ENCODE peak calls at places on chromosomes 3 and 15, in six cellular contexts. One of them, this sample, is unnamed. For H3K9me3 and H3K4me1, the result is how much of the 10 kb centered on the place peaks cover.

GRCh38 chr3:78497025-78497424 is 1270.8 kb downstream of the ROBO1 start:
- DNase-seq in K562: no peak
- DNase-seq in IMR-90: no peak
- DNase-seq in CD8-positive, alpha-beta memory T cell: no peak
- DNase-seq in stomach: no peak
- DNase-seq in fibroblast of lung: no peak
- DNase-seq in this sample: no peak

GRCh38 chr3:133833880-133834620 is 28.4 kb downstream of the SRPRB start:
- DNase-seq in K562: peak
- DNase-seq in stomach: no peak
- DNase-seq in IMR-90: no peak
- DNase-seq in CD8-positive, alpha-beta memory T cell: no peak
- DNase-seq in fibroblast of lung: no peak
- DNase-seq in this sample: no peak

GRCh38 chr15:60585743-60586708 is 107.1 kb upstream of the ICE2 start:
- DNase-seq in stomach: peak
- DNase-seq in K562: peak
- DNase-seq in fibroblast of lung: peak
- DNase-seq in CD8-positive, alpha-beta memory T cell: peak
- DNase-seq in IMR-90: peak
- DNase-seq in this sample: peak

GRCh38 chr3:63437858-63438257 is 159.8 kb downstream of the SYNPR start:
- DNase-seq in CD8-positive, alpha-beta memory T cell: no peak
- DNase-seq in K562: no peak
- DNase-seq in stomach: no peak
- DNase-seq in fibroblast of lung: no peak
- DNase-seq in IMR-90: no peak
- DNase-seq in this sample: no peak

GRCh38 chr3:188165596-188165995 is 11.6 kb downstream of the LPP start:
- DNase-seq in K562: no peak
- DNase-seq in fibroblast of lung: no peak
- DNase-seq in stomach: no peak
- DNase-seq in IMR-90: peak
- DNase-seq in CD8-positive, alpha-beta memory T cell: no peak
- DNase-seq in this sample: no peak

GRCh38 chr15:23472678-23473077 is 25.6 kb upstream of the GOLGA6L2 start:
- DNase-seq in fibroblast of lung: no peak
- DNase-seq in K562: no peak
- DNase-seq in IMR-90: no peak
- DNase-seq in CD8-positive, alpha-beta memory T cell: no peak
- DNase-seq in stomach: no peak
- DNase-seq in this sample: no peak

GRCh38 chr3:133301194-133301593 is 98.7 kb upstream of the BFSP2 start:
- DNase-seq in stomach: no peak
- DNase-seq in IMR-90: peak
- DNase-seq in fibroblast of lung: peak
- DNase-seq in K562: no peak
- DNase-seq in CD8-positive, alpha-beta memory T cell: no peak
- DNase-seq in this sample: no peak

GRCh38 chr3:195133462-195133861 is 137.5 kb downstream of the XXYLT1 start:
- DNase-seq in fibroblast of lung: peak
- DNase-seq in IMR-90: peak
- DNase-seq in CD8-positive, alpha-beta memory T cell: no peak
- DNase-seq in stomach: no peak
- DNase-seq in K562: no peak
- DNase-seq in this sample: peak

GRCh38 chr15:84151205-84151931 is 84.2 kb upstream of the GOLGA6L4 start:
- DNase-seq in CD8-positive, alpha-beta memory T cell: no peak
- DNase-seq in stomach: no peak
- DNase-seq in fibroblast of lung: no peak
- DNase-seq in K562: no peak
- DNase-seq in IMR-90: no peak
- DNase-seq in this sample: no peak

GRCh38 chr3:184526158-184526483 is 35.5 kb upstream of the EPHB3 start:
- DNase-seq in CD8-positive, alpha-beta memory T cell: no peak
- DNase-seq in IMR-90: no peak
- DNase-seq in stomach: no peak
- DNase-seq in K562: no peak
- DNase-seq in fibroblast of lung: no peak
- DNase-seq in this sample: no peak

GRCh38 chr3:42123012-42123581 is 31.9 kb downstream of the TRAK1 start:
- DNase-seq in fibroblast of lung: no peak
- DNase-seq in IMR-90: peak
- DNase-seq in K562: no peak
- DNase-seq in stomach: no peak
- DNase-seq in CD8-positive, alpha-beta memory T cell: no peak
- DNase-seq in this sample: no peak

GRCh38 chr3:42127226-42127625 is 36.1 kb downstream of the TRAK1 start:
- DNase-seq in CD8-positive, alpha-beta memory T cell: no peak
- DNase-seq in fibroblast of lung: no peak
- DNase-seq in IMR-90: no peak
- DNase-seq in stomach: no peak
- DNase-seq in K562: no peak
- DNase-seq in this sample: no peak

GRCh38 chr3:42122261-42123011 is 31.3 kb downstream of the TRAK1 start:
- DNase-seq in IMR-90: no peak
- DNase-seq in K562: no peak
- DNase-seq in fibroblast of lung: no peak
- DNase-seq in stomach: no peak
- DNase-seq in CD8-positive, alpha-beta memory T cell: no peak
- DNase-seq in this sample: no peak

GRCh38 chr3:42120866-42121265 is 29.7 kb downstream of the TRAK1 start:
- DNase-seq in IMR-90: peak
- DNase-seq in fibroblast of lung: no peak
- DNase-seq in stomach: no peak
- DNase-seq in CD8-positive, alpha-beta memory T cell: no peak
- DNase-seq in K562: no peak
- DNase-seq in this sample: no peak

GRCh38 chr3:42123824-42124500 is 32.8 kb downstream of the TRAK1 start:
- DNase-seq in K562: no peak
- DNase-seq in stomach: no peak
- DNase-seq in fibroblast of lung: no peak
- DNase-seq in IMR-90: no peak
- DNase-seq in CD8-positive, alpha-beta memory T cell: no peak
- DNase-seq in this sample: no peak
- H3K27ac ChIP-seq in K562: no peak
- H3K27ac ChIP-seq in stomach: no peak
- H3K27ac ChIP-seq in fibroblast of lung: no peak
- H3K27ac ChIP-seq in IMR-90: no peak
- H3K27ac ChIP-seq in CD8-positive, alpha-beta memory T cell: no peak
- H3K27ac ChIP-seq in this sample: no peak

GRCh38 chr15:98263787-98264186 is 303.3 kb downstream of the ARRDC4 start:
- DNase-seq in IMR-90: no peak
- DNase-seq in stomach: no peak
- DNase-seq in fibroblast of lung: no peak
- DNase-seq in K562: no peak
- DNase-seq in CD8-positive, alpha-beta memory T cell: no peak
- DNase-seq in this sample: no peak

GRCh38 chr15:98268163-98268562 is 307.7 kb downstream of the ARRDC4 start:
- DNase-seq in fibroblast of lung: no peak
- DNase-seq in CD8-positive, alpha-beta memory T cell: no peak
- DNase-seq in K562: no peak
- DNase-seq in stomach: no peak
- DNase-seq in IMR-90: no peak
- DNase-seq in this sample: no peak

GRCh38 chr15:98266295-98266694 is 305.8 kb downstream of the ARRDC4 start:
- DNase-seq in IMR-90: no peak
- DNase-seq in stomach: no peak
- DNase-seq in CD8-positive, alpha-beta memory T cell: no peak
- DNase-seq in fibroblast of lung: no peak
- DNase-seq in K562: no peak
- DNase-seq in this sample: no peak
- H3K9me3 ChIP-seq in IMR-90: under half
- H3K9me3 ChIP-seq in stomach: under half
- H3K9me3 ChIP-seq in CD8-positive, alpha-beta memory T cell: under half
- H3K9me3 ChIP-seq in fibroblast of lung: under half
- H3K9me3 ChIP-seq in K562: under half
- H3K9me3 ChIP-seq in this sample: under half

GRCh38 chr3:49501842-49502241 is 31.8 kb downstream of the DAG1 start:
- DNase-seq in fibroblast of lung: no peak
- DNase-seq in K562: no peak
- DNase-seq in IMR-90: no peak
- DNase-seq in CD8-positive, alpha-beta memory T cell: no peak
- DNase-seq in stomach: no peak
- DNase-seq in this sample: no peak
- H3K4me1 ChIP-seq in fibroblast of lung: under half
- H3K4me1 ChIP-seq in K562: under half
- H3K4me1 ChIP-seq in IMR-90: under half
- H3K4me1 ChIP-seq in CD8-positive, alpha-beta memory T cell: under half
- H3K4me1 ChIP-seq in stomach: half or more
- H3K4me1 ChIP-seq in this sample: under half

GRCh38 chr3:149958171-149958796 is 12.4 kb downstream of the PFN2 start:
- DNase-seq in K562: no peak
- DNase-seq in CD8-positive, alpha-beta memory T cell: no peak
- DNase-seq in IMR-90: no peak
- DNase-seq in stomach: no peak
- DNase-seq in fibroblast of lung: no peak
- DNase-seq in this sample: no peak
- H3K27ac ChIP-seq in K562: no peak
- H3K27ac ChIP-seq in CD8-positive, alpha-beta memory T cell: no peak
- H3K27ac ChIP-seq in IMR-90: no peak
- H3K27ac ChIP-seq in stomach: no peak
- H3K27ac ChIP-seq in fibroblast of lung: no peak
- H3K27ac ChIP-seq in this sample: no peak

DNA sequence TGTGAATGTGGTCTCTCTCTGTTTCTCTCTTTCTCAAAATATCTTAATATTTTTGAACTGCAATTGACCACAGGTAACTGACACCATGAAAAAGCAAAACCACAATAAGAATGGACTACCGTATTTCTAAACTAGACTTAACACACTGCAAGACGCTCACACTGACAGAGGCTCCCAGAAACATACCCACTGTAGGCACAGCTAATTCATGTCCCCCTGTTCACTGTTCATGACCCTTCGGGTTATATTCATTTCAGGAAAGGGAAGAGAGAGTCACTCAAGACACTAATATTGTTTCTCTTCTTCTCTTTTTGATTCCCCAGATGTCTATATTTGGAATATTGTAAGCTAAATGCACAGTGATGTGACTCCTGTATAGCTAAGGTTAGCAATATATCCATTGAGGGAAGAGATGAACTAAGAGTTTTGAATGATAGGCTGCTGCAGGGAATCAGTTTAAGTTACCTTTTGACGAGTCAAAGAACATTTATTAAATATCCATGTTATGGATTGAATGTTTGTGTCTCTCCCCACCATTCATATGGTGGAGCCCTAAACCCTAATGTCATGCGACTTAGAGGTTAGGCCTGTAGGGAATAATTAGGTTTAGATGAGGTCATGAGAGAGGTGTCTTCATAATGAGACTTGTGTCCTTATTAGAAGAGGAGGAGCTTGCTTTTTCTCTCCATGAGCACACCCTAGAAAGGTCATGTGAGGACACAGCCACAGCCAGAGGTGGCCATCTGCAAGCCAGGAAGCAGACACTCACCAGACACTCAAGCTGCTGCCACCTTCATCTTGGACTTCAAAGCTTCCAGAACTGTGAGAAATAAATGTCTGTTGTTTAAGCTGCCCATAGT is 216.6 kb upstream of the GRM7 start:
- DNase-seq in IMR-90: no peak
- DNase-seq in K562: peak
- DNase-seq in stomach: no peak
- DNase-seq in CD8-positive, alpha-beta memory T cell: no peak
- DNase-seq in fibroblast of lung: no peak
- DNase-seq in this sample: no peak
- H3K9me3 ChIP-seq in IMR-90: under half
- H3K9me3 ChIP-seq in K562: under half
- H3K9me3 ChIP-seq in stomach: under half
- H3K9me3 ChIP-seq in CD8-positive, alpha-beta memory T cell: under half
- H3K9me3 ChIP-seq in fibroblast of lung: under half
- H3K9me3 ChIP-seq in this sample: under half

DNA sequence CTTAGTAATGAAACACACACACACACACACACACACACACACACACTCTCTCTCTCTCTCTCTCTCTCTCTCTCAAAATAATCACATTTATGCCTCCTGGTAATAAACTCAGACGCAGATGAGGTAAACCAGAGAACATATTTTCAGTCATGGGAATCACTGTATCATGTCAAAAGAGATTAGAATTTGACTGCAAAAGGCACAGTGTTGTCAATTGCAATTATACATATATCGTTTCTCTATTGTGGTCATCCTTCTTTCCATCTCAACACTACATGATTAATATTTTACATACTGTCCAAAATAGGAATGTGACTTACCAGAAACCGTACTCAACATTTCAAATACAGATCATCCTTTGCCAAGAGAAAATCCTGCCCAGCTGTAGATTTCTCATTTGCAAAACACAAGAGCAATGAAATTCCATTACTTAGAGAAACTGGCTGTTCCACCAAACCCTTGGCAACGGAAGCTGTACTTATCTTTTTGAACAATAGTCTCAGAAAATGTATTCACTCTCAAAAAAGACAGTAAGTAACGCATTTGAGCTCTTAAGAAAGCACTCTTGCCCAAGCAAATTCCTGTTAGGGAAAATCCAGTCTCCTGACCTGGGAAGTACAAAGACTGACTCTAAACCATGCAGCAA is 24.3 kb downstream of the PDZRN3 start:
- DNase-seq in CD8-positive, alpha-beta memory T cell: no peak
- DNase-seq in IMR-90: peak
- DNase-seq in stomach: no peak
- DNase-seq in fibroblast of lung: peak
- DNase-seq in K562: no peak
- DNase-seq in this sample: no peak
- H3K4me1 ChIP-seq in CD8-positive, alpha-beta memory T cell: under half
- H3K4me1 ChIP-seq in IMR-90: under half
- H3K4me1 ChIP-seq in stomach: half or more
- H3K4me1 ChIP-seq in fibroblast of lung: under half
- H3K4me1 ChIP-seq in K562: under half
- H3K4me1 ChIP-seq in this sample: under half

GRCh38 chr3:179454887-179455286 is 3.6 kb upstream of the GNB4 start:
- DNase-seq in stomach: no peak
- DNase-seq in K562: no peak
- DNase-seq in IMR-90: peak
- DNase-seq in fibroblast of lung: no peak
- DNase-seq in CD8-positive, alpha-beta memory T cell: no peak
- DNase-seq in this sample: no peak

GRCh38 chr3:179452872-179453271 is 1.6 kb upstream of the GNB4 start:
- DNase-seq in IMR-90: no peak
- DNase-seq in fibroblast of lung: no peak
- DNase-seq in CD8-positive, alpha-beta memory T cell: no peak
- DNase-seq in stomach: no peak
- DNase-seq in K562: no peak
- DNase-seq in this sample: no peak

GRCh38 chr3:179453967-179454366 is 2.7 kb upstream of the GNB4 start:
- DNase-seq in fibroblast of lung: no peak
- DNase-seq in CD8-positive, alpha-beta memory T cell: no peak
- DNase-seq in K562: no peak
- DNase-seq in IMR-90: no peak
- DNase-seq in stomach: no peak
- DNase-seq in this sample: no peak

GRCh38 chr3:179452166-179452544 is 885 bp upstream of the GNB4 start:
- DNase-seq in IMR-90: peak
- DNase-seq in CD8-positive, alpha-beta memory T cell: no peak
- DNase-seq in K562: peak
- DNase-seq in fibroblast of lung: peak
- DNase-seq in stomach: no peak
- DNase-seq in this sample: no peak

GRCh38 chr3:179455954-179456353 is 4.7 kb upstream of the GNB4 start:
- DNase-seq in stomach: no peak
- DNase-seq in K562: no peak
- DNase-seq in fibroblast of lung: no peak
- DNase-seq in CD8-positive, alpha-beta memory T cell: no peak
- DNase-seq in IMR-90: no peak
- DNase-seq in this sample: no peak
- H3K27ac ChIP-seq in stomach: no peak
- H3K27ac ChIP-seq in K562: no peak
- H3K27ac ChIP-seq in fibroblast of lung: no peak
- H3K27ac ChIP-seq in CD8-positive, alpha-beta memory T cell: no peak
- H3K27ac ChIP-seq in IMR-90: no peak
- H3K27ac ChIP-seq in this sample: no peak

This sample was measured in CD4-positive, alpha-beta memory T cell.